ENCODE peak calls at places on chromosomes 13 and 19, in five cellular contexts. One of them, this sample, is unnamed.

GRCh38 chr19:54523403-54523802 is 20.8 kb downstream of the LAIR2 start:
- DNase-seq in HepG2: no peak
- DNase-seq in brain microvascular endothelial cell: peak; percentile 3
- DNase-seq in fibroblast of lung: no peak
- DNase-seq in WTC11: no peak
- DNase-seq in this sample: no peak

GRCh38 chr19:4594199-4594598 is 34.7 kb upstream of the SEMA6B start:
- DNase-seq in HepG2: no peak
- DNase-seq in brain microvascular endothelial cell: peak; percentile 6
- DNase-seq in fibroblast of lung: no peak
- DNase-seq in WTC11: no peak
- DNase-seq in this sample: no peak

GRCh38 chr19:41701401-41702075 is 6.9 kb upstream of the CEACAM5 start:
- DNase-seq in HepG2: no peak
- DNase-seq in brain microvascular endothelial cell: no peak
- DNase-seq in fibroblast of lung: no peak
- DNase-seq in WTC11: peak; percentile 73
- DNase-seq in this sample: no peak

GRCh38 chr19:46022431-46023310 is at the start of gene PGLYRP1:
- DNase-seq in HepG2: no peak
- DNase-seq in brain microvascular endothelial cell: no peak
- DNase-seq in fibroblast of lung: no peak
- DNase-seq in WTC11: peak; percentile 47
- DNase-seq in this sample: no peak

GRCh38 chr13:109389892-109390345 is 396.5 kb downstream of the IRS2 start:
- DNase-seq in HepG2: no peak
- DNase-seq in brain microvascular endothelial cell: no peak
- DNase-seq in fibroblast of lung: peak; percentile 87
- DNase-seq in WTC11: no peak
- DNase-seq in this sample: no peak

GRCh38 chr19:15433519-15434069 is 14.8 kb upstream of the AKAP8L start:
- DNase-seq in HepG2: no peak
- DNase-seq in brain microvascular endothelial cell: no peak
- DNase-seq in fibroblast of lung: no peak
- DNase-seq in WTC11: no peak
- DNase-seq in this sample: no peak

GRCh38 chr19:12034610-12035009 is 869 bp downstream of the ZNF433 start:
- DNase-seq in HepG2: no peak
- DNase-seq in brain microvascular endothelial cell: no peak
- DNase-seq in fibroblast of lung: peak; percentile 19
- DNase-seq in WTC11: no peak
- DNase-seq in this sample: no peak

GRCh38 chr13:41848435-41849255 is 112.3 kb downstream of the VWA8 start:
- DNase-seq in HepG2: no peak
- DNase-seq in brain microvascular endothelial cell: peak; percentile 38
- DNase-seq in fibroblast of lung: peak; percentile 32
- DNase-seq in WTC11: no peak
- DNase-seq in this sample: no peak

GRCh38 chr13:100673831-100674362 is 698 bp downstream of the TMTC4 start:
- DNase-seq in HepG2: peak; percentile 58
- DNase-seq in brain microvascular endothelial cell: peak; percentile 84
- DNase-seq in fibroblast of lung: peak; percentile 88
- DNase-seq in WTC11: no peak
- DNase-seq in this sample: peak; percentile 66

GRCh38 chr13:80462567-80462966 is 121.6 kb upstream of the SPRY2 start:
- DNase-seq in HepG2: no peak
- DNase-seq in brain microvascular endothelial cell: no peak
- DNase-seq in fibroblast of lung: no peak
- DNase-seq in WTC11: no peak
- DNase-seq in this sample: no peak

GRCh38 chr13:80755925-80756324 is 415.0 kb upstream of the SPRY2 start:
- DNase-seq in HepG2: no peak
- DNase-seq in brain microvascular endothelial cell: no peak
- DNase-seq in fibroblast of lung: peak; percentile 58
- DNase-seq in WTC11: no peak
- DNase-seq in this sample: no peak

GRCh38 chr13:113387396-113387795 is 23.5 kb upstream of the GRTP1 start:
- DNase-seq in HepG2: no peak
- DNase-seq in brain microvascular endothelial cell: no peak
- DNase-seq in fibroblast of lung: no peak
- DNase-seq in WTC11: no peak
- DNase-seq in this sample: no peak

GRCh38 chr19:21568816-21569496 is 63.6 kb downstream of the ZNF429 start:
- DNase-seq in HepG2: no peak
- DNase-seq in brain microvascular endothelial cell: peak; percentile 0
- DNase-seq in fibroblast of lung: peak; percentile 92
- DNase-seq in WTC11: no peak
- DNase-seq in this sample: peak; percentile 87

GRCh38 chr13:61664821-61665705 is 249.4 kb upstream of the PCDH20 start:
- DNase-seq in HepG2: peak; percentile 90
- DNase-seq in brain microvascular endothelial cell: no peak
- DNase-seq in fibroblast of lung: no peak
- DNase-seq in WTC11: no peak
- DNase-seq in this sample: no peak

GRCh38 chr19:12757544-12758274 is 6.1 kb downstream of the BEST2 start:
- DNase-seq in HepG2: peak; percentile 70
- DNase-seq in brain microvascular endothelial cell: peak; percentile 71
- DNase-seq in fibroblast of lung: peak; percentile 70
- DNase-seq in WTC11: peak; percentile 91
- DNase-seq in this sample: peak; percentile 61

GRCh38 chr13:109427148-109427547 is 359.2 kb downstream of the IRS2 start:
- DNase-seq in HepG2: no peak
- DNase-seq in brain microvascular endothelial cell: peak; percentile 12
- DNase-seq in fibroblast of lung: no peak
- DNase-seq in WTC11: no peak
- DNase-seq in this sample: no peak

GRCh38 chr19:15213715-15214381 is 13.1 kb upstream of the NOTCH3 start:
- DNase-seq in HepG2: no peak
- DNase-seq in brain microvascular endothelial cell: peak; percentile 25
- DNase-seq in fibroblast of lung: peak; percentile 38
- DNase-seq in WTC11: peak; percentile 25
- DNase-seq in this sample: peak; percentile 84

GRCh38 chr13:25945596-25945995 is 106.2 kb downstream of the SHISA2 start:
- DNase-seq in HepG2: no peak
- DNase-seq in brain microvascular endothelial cell: peak; percentile 45
- DNase-seq in fibroblast of lung: peak; percentile 17
- DNase-seq in WTC11: no peak
- DNase-seq in this sample: no peak

GRCh38 chr13:78714717-78715116 is 55.8 kb upstream of the OBI1 start:
- DNase-seq in HepG2: no peak
- DNase-seq in brain microvascular endothelial cell: no peak
- DNase-seq in fibroblast of lung: no peak
- DNase-seq in WTC11: no peak
- DNase-seq in this sample: no peak

GRCh38 chr19:1285737-1286360 is at the start of gene EFNA2:
- DNase-seq in HepG2: no peak
- DNase-seq in brain microvascular endothelial cell: no peak
- DNase-seq in fibroblast of lung: no peak
- DNase-seq in WTC11: no peak
- DNase-seq in this sample: no peak
- TF ChIP-seq CTCF in HepG2: no peak
- TF ChIP-seq CTCF in brain microvascular endothelial cell: no peak
- TF ChIP-seq CTCF in fibroblast of lung: no peak
- TF ChIP-seq CTCF in WTC11: no peak
- TF ChIP-seq CTCF in this sample: no peak

DNA sequence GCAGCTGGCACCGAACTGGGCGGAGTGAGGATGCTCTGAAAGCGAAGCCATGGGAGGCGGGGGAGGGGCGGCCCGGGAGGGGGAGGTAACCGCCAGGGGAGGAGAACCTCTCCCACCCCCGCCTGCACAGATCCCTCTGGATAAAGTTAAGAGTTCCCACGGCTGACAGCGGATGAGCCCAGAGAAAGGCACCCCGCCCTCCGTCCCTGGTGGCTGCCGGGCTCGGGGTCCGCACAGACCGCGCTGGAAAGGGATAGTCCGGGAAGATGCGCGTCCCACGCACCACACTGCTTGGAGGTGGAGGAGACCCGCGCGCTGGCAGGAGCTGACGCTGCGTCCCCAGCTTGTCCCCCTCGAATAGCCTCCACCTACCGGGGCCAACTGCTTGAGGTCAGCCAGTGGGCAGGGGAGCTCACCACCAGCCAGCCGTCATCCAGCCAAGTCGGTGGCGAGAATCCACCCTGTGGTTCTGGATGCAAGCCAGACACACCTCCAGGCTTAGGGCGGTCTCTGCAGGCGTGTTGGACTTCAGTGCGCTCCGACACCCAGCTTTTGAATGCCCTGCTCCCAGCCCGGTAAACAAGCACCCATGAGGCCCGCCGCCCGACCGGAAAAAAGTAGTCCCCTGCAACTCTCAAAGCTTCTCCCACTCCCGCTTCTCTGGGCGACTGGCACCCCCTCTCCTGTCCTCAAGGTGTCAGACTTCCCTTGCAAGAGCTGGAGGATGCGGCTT is at the start of gene TRPC4:
- DNase-seq in HepG2: peak; percentile 12
- DNase-seq in brain microvascular endothelial cell: peak; percentile 79
- DNase-seq in fibroblast of lung: peak; percentile 61
- DNase-seq in WTC11: peak; percentile 76
- DNase-seq in this sample: peak; percentile 40
- TF ChIP-seq CTCF in HepG2: peak; percentile 41
- TF ChIP-seq CTCF in brain microvascular endothelial cell: peak; percentile 82
- TF ChIP-seq CTCF in fibroblast of lung: peak; percentile 35
- TF ChIP-seq CTCF in WTC11: peak; percentile 54
- TF ChIP-seq CTCF in this sample: peak; percentile 62

GRCh38 chr19:33398361-33399060 is 25.0 kb downstream of the CEBPG start:
- DNase-seq in HepG2: no peak
- DNase-seq in brain microvascular endothelial cell: no peak
- DNase-seq in fibroblast of lung: no peak
- DNase-seq in WTC11: no peak
- DNase-seq in this sample: no peak

GRCh38 chr19:33399081-33399744 is 25.7 kb downstream of the CEBPG start:
- DNase-seq in HepG2: no peak
- DNase-seq in brain microvascular endothelial cell: no peak
- DNase-seq in fibroblast of lung: no peak
- DNase-seq in WTC11: peak; percentile 9
- DNase-seq in this sample: no peak

GRCh38 chr19:33396701-33397535 is 23.4 kb downstream of the CEBPG start:
- DNase-seq in HepG2: peak; percentile 95
- DNase-seq in brain microvascular endothelial cell: no peak
- DNase-seq in fibroblast of lung: no peak
- DNase-seq in WTC11: peak; percentile 46
- DNase-seq in this sample: peak; percentile 24

GRCh38 chr19:33395561-33396550 is 22.3 kb downstream of the CEBPG start:
- DNase-seq in HepG2: no peak
- DNase-seq in brain microvascular endothelial cell: no peak
- DNase-seq in fibroblast of lung: peak; percentile 46
- DNase-seq in WTC11: no peak
- DNase-seq in this sample: peak; percentile 59

GRCh38 chr19:33397536-33398360 is 24.2 kb downstream of the CEBPG start:
- DNase-seq in HepG2: peak; percentile 50
- DNase-seq in brain microvascular endothelial cell: no peak
- DNase-seq in fibroblast of lung: no peak
- DNase-seq in WTC11: peak; percentile 52
- DNase-seq in this sample: no peak
- TF ChIP-seq CTCF in HepG2: peak; percentile 75
- TF ChIP-seq CTCF in brain microvascular endothelial cell: peak; percentile 68
- TF ChIP-seq CTCF in fibroblast of lung: no peak
- TF ChIP-seq CTCF in WTC11: no peak
- TF ChIP-seq CTCF in this sample: peak; percentile 27

GRCh38 chr19:6766357-6767080 is 716 bp downstream of the SH2D3A start:
- DNase-seq in HepG2: no peak
- DNase-seq in brain microvascular endothelial cell: no peak
- DNase-seq in fibroblast of lung: no peak
- DNase-seq in WTC11: no peak
- DNase-seq in this sample: no peak

GRCh38 chr19:6765738-6766356 is 1.4 kb downstream of the SH2D3A start:
- DNase-seq in HepG2: peak; percentile 19
- DNase-seq in brain microvascular endothelial cell: no peak
- DNase-seq in fibroblast of lung: no peak
- DNase-seq in WTC11: peak; percentile 90
- DNase-seq in this sample: no peak

GRCh38 chr19:6768236-6768785 is 1.1 kb upstream of the SH2D3A start:
- DNase-seq in HepG2: no peak
- DNase-seq in brain microvascular endothelial cell: no peak
- DNase-seq in fibroblast of lung: no peak
- DNase-seq in WTC11: no peak
- DNase-seq in this sample: no peak

GRCh38 chr19:6767357-6768235 is at the start of gene SH2D3A:
- DNase-seq in HepG2: peak; percentile 65
- DNase-seq in brain microvascular endothelial cell: peak; percentile 28
- DNase-seq in fibroblast of lung: peak; percentile 34
- DNase-seq in WTC11: peak; percentile 97
- DNase-seq in this sample: peak; percentile 51

DNA sequence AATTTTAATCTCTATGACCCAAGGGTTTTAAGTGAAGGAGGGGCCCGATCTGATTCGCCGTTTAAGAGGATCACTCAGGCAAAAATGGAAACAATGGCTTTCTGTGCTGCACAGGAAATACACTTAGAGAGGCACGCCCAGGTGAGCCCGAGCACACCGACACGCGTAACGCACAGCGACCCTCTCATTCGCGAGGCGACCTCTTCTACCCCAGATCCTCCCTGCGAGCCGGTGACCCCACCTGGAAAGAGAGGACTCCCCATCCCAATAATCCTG is 216 bp downstream of the SH2D3A start:
- DNase-seq in HepG2: peak; percentile 55
- DNase-seq in brain microvascular endothelial cell: no peak
- DNase-seq in fibroblast of lung: no peak
- DNase-seq in WTC11: no peak
- DNase-seq in this sample: no peak
- TF ChIP-seq CTCF in HepG2: no peak
- TF ChIP-seq CTCF in brain microvascular endothelial cell: no peak
- TF ChIP-seq CTCF in fibroblast of lung: no peak
- TF ChIP-seq CTCF in WTC11: no peak
- TF ChIP-seq CTCF in this sample: no peak

GRCh38 chr19:17511724-17512573 is 500 bp downstream of the PGLS start:
- DNase-seq in HepG2: peak; percentile 79
- DNase-seq in brain microvascular endothelial cell: peak; percentile 59
- DNase-seq in fibroblast of lung: peak; percentile 91
- DNase-seq in WTC11: peak; percentile 87
- DNase-seq in this sample: peak; percentile 89
- TF ChIP-seq CTCF in HepG2: peak; percentile 77
- TF ChIP-seq CTCF in brain microvascular endothelial cell: peak; percentile 36
- TF ChIP-seq CTCF in fibroblast of lung: no peak
- TF ChIP-seq CTCF in WTC11: no peak
- TF ChIP-seq CTCF in this sample: peak; percentile 44

GRCh38 chr19:43503501-43504425 is 783 bp downstream of the PHLDB3 start:
- DNase-seq in HepG2: peak; percentile 90
- DNase-seq in brain microvascular endothelial cell: peak; percentile 88
- DNase-seq in fibroblast of lung: peak; percentile 87
- DNase-seq in WTC11: peak; percentile 97
- DNase-seq in this sample: peak; percentile 98
- TF ChIP-seq CTCF in HepG2: peak; percentile 82
- TF ChIP-seq CTCF in brain microvascular endothelial cell: no peak
- TF ChIP-seq CTCF in fibroblast of lung: no peak
- TF ChIP-seq CTCF in WTC11: peak; percentile 25
- TF ChIP-seq CTCF in this sample: no peak

This sample was measured in left ventricle myocardium inferior.